ENCODE peak calls at places on chromosomes 11 and 22, in seven cellular contexts. B is neuronal stem cell, K is H9, Y is IMR-90, D is mesenchymal stem cell, L is mesendoderm, O is H1. Q is an unnamed sample.

GRCh38 chr11:95768521-95768920 is 21.1 kb downstream of the FAM76B start:
- DNase-seq in B (no peak), K (no peak), Y (peak; percentile 9), D (no peak), L (peak; percentile 55), O (no peak), Q (peak; percentile 83)

GRCh38 chr11:116916872-116917271 is 79.5 kb upstream of the APOA1 start:
- DNase-seq in B (no peak), K (no peak), Y (no peak), D (no peak), L (no peak), O (no peak), Q (no peak)

GRCh38 chr11:75524576-75525432 is 937 bp downstream of the GDPD5 start:
- DNase-seq in B (peak; percentile 36), K (peak; percentile 45), Y (peak; percentile 34), D (no peak), L (peak; percentile 47), O (peak; percentile 72), Q (peak; percentile 27)

GRCh38 chr11:119828819-119829218 is 99.8 kb upstream of the NECTIN1 start:
- DNase-seq in B (no peak), K (no peak), Y (no peak), D (no peak), L (peak; percentile 40), O (no peak), Q (no peak)

GRCh38 chr11:118908931-118909618 is 16.7 kb downstream of the BCL9L start:
- DNase-seq in B (no peak), K (peak; percentile 79), Y (peak; percentile 92), D (peak; percentile 96), L (peak; percentile 97), O (peak; percentile 77), Q (no peak)

GRCh38 chr11:71454470-71455113 is 1.6 kb downstream of the NADSYN1 start:
- DNase-seq in B (no peak), K (no peak), Y (no peak), D (no peak), L (no peak), O (no peak), Q (no peak)

GRCh38 chr11:101516546-101516945 is 67.3 kb downstream of the TRPC6 start:
- DNase-seq in B (no peak), K (peak; percentile 68), Y (no peak), D (no peak), L (peak; percentile 88), O (no peak), Q (no peak)

GRCh38 chr11:80417681-80418080 is 976.9 kb upstream of the TENM4 start:
- DNase-seq in B (no peak), K (no peak), Y (no peak), D (no peak), L (no peak), O (no peak), Q (no peak)

GRCh38 chr11:35750981-35751663 is 88.5 kb downstream of the TRIM44 start:
- DNase-seq in B (no peak), K (no peak), Y (no peak), D (no peak), L (no peak), O (no peak), Q (no peak)

GRCh38 chr11:111423250-111423615 is 44.2 kb upstream of the POU2AF1 start:
- DNase-seq in B (no peak), K (no peak), Y (no peak), D (no peak), L (no peak), O (no peak), Q (no peak)

GRCh38 chr22:49462795-49463194 is 364.9 kb downstream of the BRD1 start:
- DNase-seq in B (no peak), K (no peak), Y (no peak), D (no peak), L (no peak), O (no peak), Q (no peak)

GRCh38 chr22:39308614-39309363 is 10.6 kb downstream of the RPL3 start:
- DNase-seq in B (no peak), K (peak; percentile 43), Y (peak; percentile 96), D (peak; percentile 95), L (peak; percentile 86), O (no peak), Q (peak; percentile 95)

GRCh38 chr11:71181566-71181965 is 70.8 kb downstream of the SHANK2 start:
- DNase-seq in B (no peak), K (peak; percentile 36), Y (no peak), D (no peak), L (no peak), O (no peak), Q (no peak)

GRCh38 chr11:2313051-2313951 is 11.5 kb downstream of the TSPAN32 start:
- DNase-seq in B (no peak), K (no peak), Y (no peak), D (no peak), L (no peak), O (no peak), Q (no peak)

GRCh38 chr22:20193761-20194494 is 43.1 kb upstream of the CCDC188 start:
- DNase-seq in B (no peak), K (no peak), Y (no peak), D (no peak), L (no peak), O (no peak), Q (no peak)

GRCh38 chr22:44587004-44587793 is 89.2 kb upstream of the RTL6 start:
- DNase-seq in B (no peak), K (no peak), Y (peak; percentile 11), D (no peak), L (peak; percentile 30), O (no peak), Q (peak; percentile 94)

GRCh38 chr11:126981635-126982034 is 18.9 kb downstream of the KIRREL3 start:
- DNase-seq in B (no peak), K (no peak), Y (no peak), D (no peak), L (no peak), O (no peak), Q (no peak)

GRCh38 chr11:113014262-113014661 is 53.0 kb downstream of the NCAM1 start:
- DNase-seq in B (no peak), K (no peak), Y (no peak), D (peak; percentile 33), L (no peak), O (no peak), Q (no peak)

GRCh38 chr11:102430158-102430836 is 22.3 kb downstream of the TMEM123 start:
- DNase-seq in B (no peak), K (no peak), Y (peak; percentile 70), D (no peak), L (no peak), O (no peak), Q (no peak)

GRCh38 chr11:74845978-74846517 is 97.4 kb downstream of the RNF169 start:
- DNase-seq in B (no peak), K (no peak), Y (no peak), D (no peak), L (no peak), O (no peak), Q (no peak)

GRCh38 chr11:32916994-32917393 is 24.4 kb downstream of the QSER1 start:
- DNase-seq in B (no peak), K (no peak), Y (no peak), D (no peak), L (no peak), O (no peak), Q (no peak)

GRCh38 chr11:108788565-108789199 is 123.8 kb downstream of the DDX10 start:
- DNase-seq in B (peak; percentile 1), K (peak; percentile 59), Y (peak; percentile 41), D (peak; percentile 49), L (peak; percentile 79), O (peak; percentile 52), Q (no peak)

GRCh38 chr11:122617297-122617696 is 38.2 kb upstream of the UBASH3B start:
- DNase-seq in B (no peak), K (no peak), Y (peak; percentile 4), D (no peak), L (no peak), O (no peak), Q (no peak)

GRCh38 chr11:122612123-122612824 is 43.2 kb upstream of the UBASH3B start:
- DNase-seq in B (no peak), K (no peak), Y (no peak), D (no peak), L (no peak), O (no peak), Q (no peak)

GRCh38 chr11:122618927-122619326 is 36.6 kb upstream of the UBASH3B start:
- DNase-seq in B (no peak), K (no peak), Y (no peak), D (no peak), L (no peak), O (no peak), Q (no peak)

GRCh38 chr11:122619757-122620156 is 35.8 kb upstream of the UBASH3B start:
- DNase-seq in B (no peak), K (no peak), Y (no peak), D (no peak), L (no peak), O (no peak), Q (no peak)

DNA sequence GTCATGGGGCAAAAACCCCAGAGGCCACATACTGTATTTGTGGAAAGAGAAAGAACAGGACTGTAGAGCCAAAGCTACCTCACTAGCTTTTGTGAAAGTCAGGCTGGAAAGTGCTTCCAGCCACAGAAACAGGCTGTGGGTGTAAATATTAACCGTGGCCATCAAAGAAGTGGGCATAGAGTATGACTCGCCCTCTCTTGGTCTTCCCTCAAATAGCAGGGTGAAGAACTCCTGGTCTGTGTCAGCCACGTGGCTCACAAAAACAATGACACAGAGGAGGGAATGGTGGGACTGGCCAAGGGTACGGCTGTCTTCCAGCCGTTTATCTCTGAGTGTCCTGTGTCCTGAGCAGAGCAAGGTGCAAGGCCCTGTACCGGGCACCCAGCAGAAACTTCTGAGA is 37.6 kb upstream of the UBASH3B start:
- DNase-seq in B (no peak), K (no peak), Y (no peak), D (no peak), L (no peak), O (no peak), Q (no peak)
- H3K4me1 ChIP-seq in B (no peaks in the 10 kb centered on the region), K (no peaks in the 10 kb centered on the region), Y (no peaks in the 10 kb centered on the region), D (peaks cover 2% of the 10 kb centered on the region), L (no peaks in the 10 kb centered on the region), O (no peaks in the 10 kb centered on the region), Q (no peaks in the 10 kb centered on the region)

GRCh38 chr11:17347676-17348075 is 3.9 kb upstream of the NCR3LG1 start:
- DNase-seq in B (no peak), K (no peak), Y (no peak), D (no peak), L (no peak), O (no peak), Q (no peak)
- H2BK120ac ChIP-seq in B (no peak overlapping the region), K (no peak overlapping the region), Y (no peak overlapping the region), D (no peak overlapping the region), L (no peak overlapping the region), O (no peak overlapping the region), Q (no peak overlapping the region)

GRCh38 chr22:24503137-24503850 is 8.2 kb downstream of the UPB1 start:
- DNase-seq in B (no peak), K (peak; percentile 71), Y (peak; percentile 63), D (peak; percentile 72), L (peak; percentile 69), O (peak; percentile 83), Q (peak; percentile 52)
- H3K4me1 ChIP-seq in B (peaks cover 31% of the 10 kb centered on the region), K (no peaks in the 10 kb centered on the region), Y (peaks cover 5% of the 10 kb centered on the region), D (peaks cover 7% of the 10 kb centered on the region), L (peaks cover 6% of the 10 kb centered on the region), O (peaks cover 5% of the 10 kb centered on the region), Q (no peaks in the 10 kb centered on the region)

DNA sequence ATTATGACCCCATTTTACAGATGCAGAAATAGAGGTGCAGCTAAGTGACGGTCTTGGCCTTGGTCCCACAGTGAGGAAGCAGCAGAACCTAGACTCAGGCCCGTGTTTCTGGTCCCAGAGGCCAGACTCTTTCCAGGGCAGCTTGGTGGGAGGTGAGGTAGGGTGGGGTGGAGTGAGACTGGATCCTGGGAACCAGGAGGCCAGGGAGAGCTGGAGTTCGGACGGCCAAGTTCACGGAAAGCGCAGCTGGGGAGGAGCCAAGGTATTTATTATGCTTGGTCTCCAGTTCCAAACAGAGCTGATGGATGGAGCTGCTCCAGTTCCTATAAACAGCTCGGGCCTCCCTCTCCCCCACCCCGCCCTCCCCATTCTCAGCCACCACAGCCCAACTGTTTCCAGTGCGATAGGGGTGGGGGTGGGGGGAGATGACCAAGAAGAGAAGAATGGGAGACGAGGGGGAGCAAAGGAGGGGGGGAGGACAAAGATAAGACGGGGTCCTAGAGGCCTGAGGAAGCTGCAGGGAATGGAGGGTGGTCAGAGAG is 16.2 kb downstream of the LRRC32 start:
- DNase-seq in B (no peak), K (peak; percentile 15), Y (peak; percentile 97), D (peak; percentile 85), L (peak; percentile 48), O (no peak), Q (no peak)
- H2BK120ac ChIP-seq in B (no peak overlapping the region), K (no peak overlapping the region), Y (peak overlapping the region; percentile 98), D (peak overlapping the region; percentile 86), L (no peak overlapping the region), O (no peak overlapping the region), Q (no peak overlapping the region)